ENCODE peak calls at places on chromosomes 4 and X, in four cellular contexts. E is stimulated activated CD4-positive, alpha-beta T cell treated with anti-CD3 and anti-CD28 coated beads, Interleukin-15, amount 100 ng/mL, for 24 hours; J is NCI-H446 treated with DMSO at 0.1 percent for 48 hours; F is nephron progenitor cell. X is an unnamed sample.

GRCh38 chrX:40439625-40440532 is 140.9 kb upstream of the ATP6AP2 start:
- DNase-seq in E (peak), J (no peak), F (no peak), X (peak)

GRCh38 chr4:150375025-150375424 is 206.9 kb upstream of the MAB21L2 start:
- DNase-seq in E (no peak), J (no peak), F (no peak), X (no peak)

GRCh38 chr4:40209401-40209800 is 12.6 kb downstream of the RHOH start:
- DNase-seq in E (no peak), J (no peak), F (no peak), X (no peak)

GRCh38 chr4:1766336-1767057 is 26.6 kb upstream of the FGFR3 start:
- DNase-seq in E (no peak), J (no peak), F (peak), X (no peak)

GRCh38 chr4:72525938-72526337 is 43.1 kb downstream of the ADAMTS3 start:
- DNase-seq in E (no peak), J (no peak), F (no peak), X (no peak)

GRCh38 chr4:7857238-7857701 is 82.4 kb downstream of the AFAP1 start:
- DNase-seq in E (no peak), J (peak), F (no peak), X (no peak)

GRCh38 chr4:2175990-2176698 is 65.8 kb downstream of the HAUS3 start:
- DNase-seq in E (no peak), J (no peak), F (no peak), X (no peak)

GRCh38 chr4:74794341-74794801 is at the start of gene BTC:
- DNase-seq in E (peak), J (no peak), F (peak), X (no peak)

GRCh38 chr4:177778623-177779022 is 336.4 kb upstream of the AGA start:
- DNase-seq in E (no peak), J (no peak), F (no peak), X (no peak)

GRCh38 chr4:24657768-24658617 is 73.6 kb upstream of the DHX15 start:
- DNase-seq in E (peak), J (no peak), F (no peak), X (no peak)

GRCh38 chrX:54415534-54416350 is 24.5 kb upstream of the TSR2 start:
- DNase-seq in E (no peak), J (no peak), F (peak), X (no peak)

GRCh38 chrX:96407043-96407442 is 277.6 kb upstream of the DIAPH2 start:
- DNase-seq in E (no peak), J (no peak), F (no peak), X (no peak)

GRCh38 chr4:38672247-38673071 is 8.5 kb downstream of the KLF3 start:
- DNase-seq in E (no peak), J (no peak), F (peak), X (peak)

GRCh38 chr4:5770051-5770450 is 59.0 kb downstream of the EVC start:
- DNase-seq in E (no peak), J (no peak), F (no peak), X (no peak)

GRCh38 chr4:94615431-94615830 is 142.3 kb upstream of the BMPR1B start:
- DNase-seq in E (no peak), J (no peak), F (no peak), X (no peak)

GRCh38 chrX:111376897-111377601 is 34.9 kb downstream of the DCX start:
- DNase-seq in E (no peak), J (peak), F (no peak), X (no peak)

GRCh38 chrX:74923942-74924448 is 1.3 kb downstream of the NEXMIF start:
- DNase-seq in E (peak), J (peak), F (peak), X (no peak)

GRCh38 chrX:131812847-131813825 is 210.0 kb upstream of the STK26 start:
- DNase-seq in E (peak), J (no peak), F (no peak), X (peak)

GRCh38 chrX:103356897-103357296 is 591 bp downstream of the TCEAL9 start:
- DNase-seq in E (no peak), J (no peak), F (peak), X (peak)

GRCh38 chr4:154399259-154399974 is 92.2 kb downstream of the DCHS2 start:
- DNase-seq in E (no peak), J (no peak), F (no peak), X (no peak)

GRCh38 chr4:141713771-141714445 is 77.5 kb downstream of the IL15 start:
- DNase-seq in E (no peak), J (no peak), F (no peak), X (no peak)

GRCh38 chr4:145502809-145503208 is 21.2 kb downstream of the SMAD1 start:
- DNase-seq in E (no peak), J (no peak), F (no peak), X (no peak)

GRCh38 chrX:63784902-63785692 is at the start of gene ARHGEF9:
- DNase-seq in E (peak), J (no peak), F (peak), X (no peak)

GRCh38 chrX:84339507-84340364 is 151.7 kb upstream of the RPS6KA6 start:
- DNase-seq in E (no peak), J (peak), F (no peak), X (peak)

GRCh38 chr4:161148051-161148450 is 1015.7 kb downstream of the FSTL5 start:
- DNase-seq in E (no peak), J (no peak), F (no peak), X (no peak)

GRCh38 chr4:80931645-80932215 is 98.8 kb upstream of the BMP3 start:
- DNase-seq in E (no peak), J (no peak), F (no peak), X (no peak)

GRCh38 chr4:144689125-144689524 is 43.2 kb downstream of the HHIP start:
- DNase-seq in E (no peak), J (no peak), F (no peak), X (no peak)

X was measured in erythroblast.